ENCODE peak calls at places on chromosomes 2 and 18, in six cellular contexts. Q, A, F, L, M and P are unnamed samples.

GRCh38 chr2:215493370-215493769 is 57.5 kb upstream of the FN1 start:
- DNase-seq in Q (no peak), A (no peak), F (no peak), L (no peak), M (no peak), P (no peak)

GRCh38 chr2:108787209-108787558 is 613 bp downstream of the CCDC138 start:
- DNase-seq in Q (no peak), A (no peak), F (no peak), L (no peak), M (no peak), P (no peak)

GRCh38 chr2:88055049-88055435 is 541 bp downstream of the KRCC1 start:
- DNase-seq in Q (no peak), A (no peak), F (no peak), L (no peak), M (peak), P (no peak)

GRCh38 chr2:48896870-48897269 is 141.3 kb upstream of the LHCGR start:
- DNase-seq in Q (no peak), A (no peak), F (no peak), L (no peak), M (no peak), P (no peak)

GRCh38 chr2:47056875-47057731 is 98.0 kb downstream of the STPG4 start:
- DNase-seq in Q (no peak), A (no peak), F (peak), L (no peak), M (no peak), P (no peak)

GRCh38 chr2:239586651-239587310 is 186.0 kb upstream of the HDAC4 start:
- DNase-seq in Q (no peak), A (no peak), F (peak), L (no peak), M (no peak), P (no peak)

GRCh38 chr2:169767243-169767888 is 31.3 kb upstream of the SSB start:
- DNase-seq in Q (peak), A (peak), F (no peak), L (peak), M (peak), P (no peak)

GRCh38 chr2:150610670-150611279 is 123.3 kb upstream of the RND3 start:
- DNase-seq in Q (peak), A (peak), F (no peak), L (peak), M (peak), P (peak)

GRCh38 chr2:37167636-37168182 is 10.9 kb upstream of the EIF2AK2 start:
- DNase-seq in Q (no peak), A (no peak), F (no peak), L (no peak), M (peak), P (no peak)

GRCh38 chr2:203870942-203871341 is 3.4 kb downstream of the CTLA4 start:
- DNase-seq in Q (no peak), A (no peak), F (no peak), L (no peak), M (no peak), P (no peak)

GRCh38 chr18:75201273-75201898 is 7.6 kb downstream of the PTGR3 start:
- DNase-seq in Q (peak), A (peak), F (no peak), L (no peak), M (no peak), P (no peak)

GRCh38 chr2:21633531-21634310 is 510.0 kb downstream of the TDRD15 start:
- DNase-seq in Q (no peak), A (no peak), F (no peak), L (peak), M (no peak), P (no peak)

GRCh38 chr2:219997341-219997851 is 370.0 kb downstream of the SLC4A3 start:
- DNase-seq in Q (peak), A (no peak), F (no peak), L (peak), M (peak), P (no peak)

GRCh38 chr2:102143450-102143985 is 972 bp downstream of the IL1R1 start:
- DNase-seq in Q (peak), A (no peak), F (no peak), L (no peak), M (no peak), P (no peak)

GRCh38 chr18:6024740-6025139 is 129.4 kb upstream of the TMEM200C start:
- DNase-seq in Q (no peak), A (no peak), F (no peak), L (no peak), M (no peak), P (no peak)

GRCh38 chr2:111950241-111950640 is 51.8 kb downstream of the MERTK start:
- DNase-seq in Q (no peak), A (no peak), F (no peak), L (no peak), M (no peak), P (no peak)

GRCh38 chr2:217922101-217923006 is 80.4 kb downstream of the TNS1 start:
- DNase-seq in Q (no peak), A (no peak), F (no peak), L (peak), M (no peak), P (no peak)

GRCh38 chr2:43519711-43520221 is 76.1 kb downstream of the THADA start:
- DNase-seq in Q (no peak), A (peak), F (no peak), L (peak), M (peak), P (peak)

GRCh38 chr2:166335284-166335683 is 40.5 kb downstream of the SCN9A start:
- DNase-seq in Q (no peak), A (no peak), F (no peak), L (no peak), M (peak), P (no peak)

GRCh38 chr2:239184179-239184578 is 216.6 kb downstream of the HDAC4 start:
- DNase-seq in Q (no peak), A (peak), F (no peak), L (no peak), M (no peak), P (no peak)

GRCh38 chr18:54880706-54881105 is 52.4 kb downstream of the RAB27B start:
- DNase-seq in Q (no peak), A (no peak), F (no peak), L (no peak), M (peak), P (peak)

GRCh38 chr18:77263471-77263774 is 13.8 kb downstream of the GALR1 start:
- DNase-seq in Q (no peak), A (no peak), F (no peak), L (no peak), M (no peak), P (no peak)
- H3K27ac ChIP-seq in Q (no peak), A (no peak), F (no peak), L (no peak), M (peak), P (no peak)

GRCh38 chr18:79935098-79935480 is 16.4 kb downstream of the SLC66A2 start:
- DNase-seq in Q (no peak), A (no peak), F (peak), L (no peak), M (no peak), P (no peak)

GRCh38 chr18:79936641-79937040 is 14.8 kb downstream of the SLC66A2 start:
- DNase-seq in Q (no peak), A (no peak), F (peak), L (no peak), M (no peak), P (no peak)

GRCh38 chr18:79935925-79936324 is 15.5 kb downstream of the SLC66A2 start:
- DNase-seq in Q (no peak), A (no peak), F (peak), L (no peak), M (no peak), P (no peak)

GRCh38 chr18:79934311-79935097 is 16.9 kb downstream of the SLC66A2 start:
- DNase-seq in Q (no peak), A (no peak), F (peak), L (no peak), M (peak), P (no peak)

GRCh38 chr18:79935499-79935898 is 16.0 kb downstream of the SLC66A2 start:
- DNase-seq in Q (no peak), A (no peak), F (peak), L (no peak), M (no peak), P (no peak)
- H3K27ac ChIP-seq in Q (no peak), A (no peak), F (no peak), L (no peak), M (no peak), P (no peak)

DNA sequence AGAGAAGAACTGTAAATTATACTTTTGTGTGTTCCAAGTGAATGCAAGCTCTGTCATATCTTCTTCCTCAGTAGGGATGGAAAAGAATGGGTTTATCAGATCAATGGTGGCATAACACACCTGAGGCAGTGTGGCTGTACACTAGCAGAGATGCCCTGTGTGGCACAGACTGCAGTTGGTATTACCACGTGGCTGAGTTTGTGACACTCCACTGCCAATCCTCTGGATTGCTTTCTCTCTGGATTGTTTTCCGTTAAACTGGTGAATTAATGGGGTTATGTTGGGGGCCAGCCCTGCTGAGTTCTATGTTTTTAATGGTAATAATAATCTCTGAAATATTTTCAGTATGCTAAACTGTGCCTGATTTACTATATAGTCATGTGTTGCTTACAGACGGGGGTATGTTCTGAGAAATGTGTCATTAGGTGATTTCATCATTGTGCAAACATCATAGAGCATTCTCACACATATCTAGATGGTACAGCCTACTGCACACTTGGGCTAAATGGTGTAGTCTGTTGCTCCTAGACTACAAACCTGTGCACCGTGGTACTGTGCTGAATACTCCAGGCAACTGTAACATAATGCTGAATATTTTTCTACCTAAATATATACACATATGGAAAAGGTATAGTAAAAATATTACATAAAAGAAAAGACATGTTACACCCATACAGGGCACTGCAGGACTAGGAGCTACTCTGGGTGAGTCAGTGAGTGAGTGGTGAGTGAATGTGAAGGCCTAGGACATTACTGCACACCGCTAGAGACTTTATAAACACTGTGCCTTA is 84.7 kb upstream of the ST6GAL2 start:
- DNase-seq in Q (no peak), A (no peak), F (no peak), L (no peak), M (peak), P (peak)
- H3K27ac ChIP-seq in Q (no peak), A (no peak), F (no peak), L (no peak), M (peak), P (peak)

DNA sequence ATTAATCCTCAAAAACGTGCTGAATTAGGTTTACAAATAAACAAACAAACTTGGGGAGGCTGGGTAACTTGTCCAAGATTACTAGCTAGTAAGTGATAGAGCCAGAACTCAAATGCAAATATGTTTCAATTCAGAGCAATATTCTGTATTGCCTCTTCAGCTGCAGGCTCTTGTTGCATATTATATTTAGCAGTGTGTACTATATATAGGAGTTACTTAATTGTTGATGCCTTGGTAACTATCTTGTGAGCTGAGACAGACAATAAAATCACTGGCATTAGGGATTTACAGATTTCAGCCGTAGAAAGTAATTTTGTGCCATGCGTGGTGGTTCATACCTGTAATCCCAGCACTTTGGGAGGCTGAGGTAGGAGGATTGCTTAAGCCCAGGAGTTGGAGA is 10.2 kb upstream of the ANKRD12 start:
- DNase-seq in Q (no peak), A (no peak), F (no peak), L (no peak), M (no peak), P (no peak)
- H3K27ac ChIP-seq in Q (no peak), A (no peak), F (no peak), L (no peak), M (no peak), P (no peak)

GRCh38 chr2:29349316-29350030 is 234.3 kb downstream of the CLIP4 start:
- DNase-seq in Q (no peak), A (no peak), F (no peak), L (no peak), M (no peak), P (no peak)

GRCh38 chr2:29347774-29348465 is 232.7 kb downstream of the CLIP4 start:
- DNase-seq in Q (no peak), A (no peak), F (no peak), L (no peak), M (no peak), P (no peak)

GRCh38 chr2:29343830-29344229 is 228.6 kb downstream of the CLIP4 start:
- DNase-seq in Q (no peak), A (no peak), F (no peak), L (no peak), M (no peak), P (no peak)

DNA sequence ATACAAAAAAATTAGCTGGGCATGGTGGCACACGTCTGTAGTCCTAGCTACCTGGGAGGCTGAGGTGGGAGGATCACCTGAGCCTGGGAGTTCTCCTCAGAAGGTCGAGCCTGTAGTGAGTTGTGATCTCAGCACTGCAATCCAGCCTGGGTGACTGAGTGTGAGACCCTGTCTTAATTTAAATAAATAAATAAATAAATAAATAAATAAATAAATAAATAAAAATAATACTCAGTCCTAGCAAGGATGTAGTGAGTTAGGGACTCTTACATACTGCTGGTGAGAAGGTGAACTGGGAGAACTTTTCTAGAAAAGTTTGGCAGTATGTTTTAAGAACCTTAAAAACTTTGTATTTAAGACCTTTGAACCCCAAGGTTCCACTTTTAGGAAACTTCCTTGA is 230.0 kb downstream of the CLIP4 start:
- DNase-seq in Q (no peak), A (no peak), F (no peak), L (no peak), M (no peak), P (no peak)
- H3K27ac ChIP-seq in Q (no peak), A (no peak), F (no peak), L (no peak), M (no peak), P (no peak)

GRCh38 chr2:197195591-197195990 is 115.0 kb downstream of the ANKRD44 start:
- DNase-seq in Q (no peak), A (no peak), F (no peak), L (no peak), M (no peak), P (no peak)
- H3K27ac ChIP-seq in Q (no peak), A (peak), F (no peak), L (no peak), M (no peak), P (no peak)

GRCh38 chr2:42316910-42317309 is 44.1 kb downstream of the COX7A2L start:
- DNase-seq in Q (no peak), A (no peak), F (no peak), L (no peak), M (no peak), P (no peak)
- H3K27ac ChIP-seq in Q (no peak), A (no peak), F (no peak), L (no peak), M (no peak), P (no peak)